ENCODE peak calls at places on chromosomes 12 and 14, in five cellular contexts. D is endothelial cell; M is choroid plexus epithelial cell; T is CD8-positive, alpha-beta T cell; N is GM10248. Y is an unnamed sample.

GRCh38 chr12:13165578-13166120 is 30.9 kb upstream of the EMP1 start:
- DNase-seq in D (no peak), M (peak), T (no peak), N (no peak), Y (peak)

GRCh38 chr12:109020750-109021380 is at the start of gene SVOP:
- DNase-seq in D (peak), M (peak), T (no peak), N (peak), Y (peak)

GRCh38 chr12:52208424-52209165 is 16.8 kb upstream of the KRT80 start:
- DNase-seq in D (no peak), M (no peak), T (no peak), N (no peak), Y (no peak)

GRCh38 chr14:75711134-75711795 is 50.2 kb downstream of the TTLL5 start:
- DNase-seq in D (peak), M (peak), T (no peak), N (peak), Y (peak)

GRCh38 chr12:69329669-69330428 is 18.3 kb upstream of the LYZ start:
- DNase-seq in D (no peak), M (no peak), T (peak), N (no peak), Y (no peak)

GRCh38 chr12:29088611-29089219 is 60.4 kb upstream of the FAR2 start:
- DNase-seq in D (no peak), M (peak), T (no peak), N (peak), Y (peak)

GRCh38 chr12:123118397-123118945 is 32.4 kb downstream of the PITPNM2 start:
- DNase-seq in D (no peak), M (no peak), T (no peak), N (no peak), Y (peak)

GRCh38 chr12:81759215-81759991 is at the start of gene PPFIA2:
- DNase-seq in D (peak), M (peak), T (no peak), N (peak), Y (peak)

GRCh38 chr12:78403136-78403535 is 461.4 kb upstream of the SYT1 start:
- DNase-seq in D (no peak), M (peak), T (no peak), N (no peak), Y (peak)

GRCh38 chr12:9706081-9706685 is 26.7 kb downstream of the CLECL1 start:
- DNase-seq in D (no peak), M (peak), T (no peak), N (no peak), Y (no peak)

GRCh38 chr14:68785817-68786490 is 6.9 kb downstream of the ZFP36L1 start:
- DNase-seq in D (no peak), M (no peak), T (no peak), N (no peak), Y (peak)

GRCh38 chr14:43901950-43902349 is 605.1 kb downstream of the FSCB start:
- DNase-seq in D (no peak), M (no peak), T (no peak), N (no peak), Y (no peak)

GRCh38 chr12:118374909-118375308 is 1.4 kb upstream of the SUDS3 start:
- DNase-seq in D (no peak), M (no peak), T (no peak), N (no peak), Y (peak)

GRCh38 chr14:105123981-105124836 is 44.4 kb downstream of the JAG2 start:
- DNase-seq in D (no peak), M (no peak), T (no peak), N (no peak), Y (peak)

GRCh38 chr12:89980236-89980635 is 271.6 kb upstream of the ATP2B1 start:
- DNase-seq in D (no peak), M (peak), T (no peak), N (no peak), Y (peak)

GRCh38 chr14:98412431-98412830 is 859.6 kb downstream of the BCL11B start:
- DNase-seq in D (no peak), M (no peak), T (no peak), N (no peak), Y (no peak)

GRCh38 chr14:23817164-23817767 is 136.3 kb upstream of the DHRS4 start:
- DNase-seq in D (no peak), M (no peak), T (no peak), N (no peak), Y (no peak)

GRCh38 chr12:34526946-34527345 is 504.6 kb downstream of the ALG10 start:
- DNase-seq in D (no peak), M (no peak), T (no peak), N (no peak), Y (no peak)

GRCh38 chr12:6376079-6376941 is 947 bp upstream of the SCNN1A start:
- DNase-seq in D (peak), M (peak), T (no peak), N (no peak), Y (peak)

GRCh38 chr12:66633676-66634075 is 45.2 kb downstream of the GRIP1 start:
- DNase-seq in D (no peak), M (peak), T (no peak), N (no peak), Y (no peak)

GRCh38 chr14:64388533-64389243 is 535 bp downstream of the MTHFD1 start:
- DNase-seq in D (peak), M (peak), T (no peak), N (no peak), Y (peak)

GRCh38 chr14:47439953-47440352 is 235.5 kb downstream of the MDGA2 start:
- DNase-seq in D (no peak), M (no peak), T (no peak), N (no peak), Y (no peak)

GRCh38 chr12:59055204-59055839 is 135.0 kb upstream of the LRIG3 start:
- DNase-seq in D (no peak), M (peak), T (no peak), N (peak), Y (peak)

GRCh38 chr12:89882051-89882450 is 173.4 kb upstream of the ATP2B1 start:
- DNase-seq in D (no peak), M (peak), T (no peak), N (peak), Y (peak)

GRCh38 chr14:89248430-89249295 is 168.4 kb downstream of the FOXN3 start:
- DNase-seq in D (no peak), M (peak), T (no peak), N (no peak), Y (no peak)

GRCh38 chr14:68593806-68594536 is 198.9 kb downstream of the ZFP36L1 start:
- DNase-seq in D (no peak), M (peak), T (no peak), N (no peak), Y (no peak)

GRCh38 chr12:52009081-52009751 is 2.5 kb downstream of the TAMALIN start:
- DNase-seq in D (no peak), M (no peak), T (no peak), N (no peak), Y (no peak)

GRCh38 chr14:68948686-68949085 is 30.4 kb downstream of the ACTN1 start:
- DNase-seq in D (no peak), M (no peak), T (no peak), N (no peak), Y (peak)

GRCh38 chr12:6828671-6829531 is 694 bp downstream of the P3H3 start:
- DNase-seq in D (peak), M (peak), T (no peak), N (no peak), Y (peak)

GRCh38 chr12:68140576-68140975 is 19.0 kb downstream of the IFNG start:
- DNase-seq in D (no peak), M (no peak), T (no peak), N (no peak), Y (no peak)

GRCh38 chr14:55889124-55889523 is 229.1 kb upstream of the PELI2 start:
- DNase-seq in D (no peak), M (no peak), T (no peak), N (no peak), Y (no peak)

GRCh38 chr14:100246809-100247428 is 8.0 kb downstream of the YY1 start:
- DNase-seq in D (peak), M (peak), T (no peak), N (no peak), Y (peak)

GRCh38 chr14:93893550-93894329 is 33.4 kb upstream of the FAM181A start:
- DNase-seq in D (no peak), M (no peak), T (no peak), N (no peak), Y (no peak)

GRCh38 chr12:60257063-60257462 is 661.2 kb downstream of the SLC16A7 start:
- DNase-seq in D (no peak), M (peak), T (no peak), N (no peak), Y (peak)

GRCh38 chr12:1365703-1366102 is 228.7 kb downstream of the FBXL14 start:
- DNase-seq in D (no peak), M (no peak), T (no peak), N (no peak), Y (no peak)

GRCh38 chr12:130764073-130764472 is 48.0 kb upstream of the RIMBP2 start:
- DNase-seq in D (no peak), M (no peak), T (no peak), N (no peak), Y (peak)

GRCh38 chr12:2325501-2325900 is 272.7 kb downstream of the CACNA1C start:
- DNase-seq in D (no peak), M (no peak), T (no peak), N (no peak), Y (no peak)

GRCh38 chr14:72420749-72421452 is 473.0 kb downstream of the DPF3 start:
- DNase-seq in D (peak), M (peak), T (peak), N (peak), Y (peak)

GRCh38 chr14:34043627-34044372 is 92.9 kb upstream of the EGLN3 start:
- DNase-seq in D (no peak), M (no peak), T (no peak), N (peak), Y (no peak)

GRCh38 chr14:35444104-35444503 is 39.6 kb upstream of the NFKBIA start:
- DNase-seq in D (no peak), M (no peak), T (no peak), N (no peak), Y (no peak)

GRCh38 chr14:35441160-35441559 is 36.6 kb upstream of the NFKBIA start:
- DNase-seq in D (no peak), M (no peak), T (no peak), N (no peak), Y (no peak)

GRCh38 chr14:35435177-35435576 is 30.6 kb upstream of the NFKBIA start:
- DNase-seq in D (no peak), M (peak), T (no peak), N (no peak), Y (no peak)

DNA sequence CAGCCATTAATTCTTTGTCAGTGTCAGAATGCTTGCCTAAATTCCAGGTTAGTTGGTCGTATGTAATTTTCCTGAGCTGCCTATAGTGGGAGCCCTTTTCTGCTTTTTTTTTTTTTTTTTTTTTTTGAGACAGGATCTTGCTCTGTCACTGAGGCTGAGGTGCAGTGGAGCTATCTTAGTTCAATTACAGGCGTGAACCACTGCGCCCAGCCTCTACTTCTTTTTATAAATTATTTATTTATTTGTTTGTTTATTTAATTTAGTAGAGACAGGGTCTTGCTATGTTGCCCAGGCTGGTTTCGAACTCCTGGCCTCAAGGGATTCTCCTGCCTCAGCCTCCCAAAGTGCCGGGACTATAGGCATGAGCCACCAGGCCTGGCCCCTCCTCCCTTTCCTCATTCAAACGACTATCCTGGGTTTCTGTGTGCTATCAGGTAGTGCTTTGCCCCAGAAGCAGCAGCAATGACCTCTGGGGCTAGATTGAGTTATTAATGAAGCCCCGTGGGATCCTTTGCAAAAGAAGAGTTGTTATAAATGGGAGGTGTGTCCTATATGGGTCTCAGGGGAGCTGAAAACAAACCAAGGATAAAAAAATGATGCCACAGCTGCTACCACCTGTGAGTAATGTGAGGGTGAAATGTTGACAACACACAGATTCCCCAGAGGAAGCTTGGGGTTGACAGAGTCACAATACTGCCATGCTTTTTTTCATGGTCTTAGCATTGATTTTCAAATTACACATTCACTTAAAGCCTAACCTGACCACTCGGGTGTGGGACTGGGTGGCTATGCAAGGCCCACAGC is 34.6 kb upstream of the NFKBIA start:
- DNase-seq in D (no peak), M (peak), T (no peak), N (peak), Y (no peak)
- TF ChIP-seq CTCF in D (peak), M (peak), T (no peak), N (peak), Y (peak)

GRCh38 chr12:121441555-121441954 is 41.6 kb downstream of the RNF34 start:
- DNase-seq in D (no peak), M (no peak), T (no peak), N (no peak), Y (no peak)
- TF ChIP-seq CTCF in D (no peak), M (no peak), T (no peak), N (no peak), Y (peak)

DNA sequence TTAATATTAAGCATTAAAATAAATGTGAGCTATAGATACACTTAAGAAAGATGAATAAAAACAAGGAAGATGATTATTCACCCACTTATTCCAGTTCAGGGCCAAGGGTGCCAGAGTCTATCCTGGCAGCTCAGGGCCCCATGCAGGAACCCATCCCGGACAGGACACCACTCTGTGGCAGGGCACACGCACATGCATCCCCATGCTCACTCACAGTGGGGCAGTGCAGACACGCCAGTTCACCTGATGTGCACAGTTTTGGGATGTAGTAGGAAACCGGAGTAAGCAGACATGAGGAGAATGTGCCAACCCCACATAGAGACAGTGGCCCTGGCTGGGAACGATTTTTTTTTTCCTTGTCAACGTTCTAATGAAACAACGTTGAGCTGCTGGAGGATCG is 47.2 kb downstream of the DICER1 start:
- DNase-seq in D (no peak), M (no peak), T (no peak), N (no peak), Y (no peak)
- TF ChIP-seq CTCF in D (no peak), M (no peak), T (no peak), N (no peak), Y (no peak)

GRCh38 chr14:77185093-77185465 is 3.5 kb downstream of the TMEM63C start:
- DNase-seq in D (no peak), M (no peak), T (no peak), N (no peak), Y (no peak)
- TF ChIP-seq CTCF in D (no peak), M (no peak), T (no peak), N (no peak), Y (no peak)